ENCODE peak calls at places on chromosomes 4 and X, in seven cellular contexts. P is omental fat pad, W is foreskin fibroblast, R is B cell, O is Peyer's patch, F is astrocyte of the spinal cord, H is WTC11. K is an unnamed sample.

GRCh38 chr4:74874785-74875367 is 58.0 kb upstream of the PARM1 start:
- DNase-seq in W (peak), R (peak), O (no peak), F (peak), H (peak), P (no peak), K (peak)

GRCh38 chr4:40349561-40350198 is 14.5 kb downstream of the CHRNA9 start:
- DNase-seq in P (no peak), O (no peak), R (no peak), F (peak), W (no peak), H (no peak), K (no peak)

GRCh38 chr4:6943870-6944195 is 34.2 kb downstream of the TBC1D14 start:
- DNase-seq in F (no peak), P (no peak), H (no peak), O (no peak), R (no peak), W (no peak), K (no peak)

GRCh38 chr4:173698557-173699262 is 168.7 kb upstream of the HAND2 start:
- DNase-seq in P (no peak), W (peak), F (no peak), R (no peak), H (no peak), O (no peak), K (no peak)

GRCh38 chrX:70755850-70756249 is 152.7 kb downstream of the TEX11 start:
- DNase-seq in H (peak), W (no peak), F (no peak), O (no peak), R (no peak), P (no peak), K (no peak)

GRCh38 chrX:103398321-103398937 is 22.1 kb downstream of the BEX3 start:
- DNase-seq in R (no peak), W (peak), F (peak), O (no peak), H (no peak), P (no peak), K (no peak)

GRCh38 chr4:136056748-136057147 is 1475.5 kb downstream of the PCDH18 start:
- DNase-seq in O (no peak), F (no peak), R (no peak), H (no peak), W (no peak), P (no peak), K (no peak)

GRCh38 chr4:56134272-56134671 is 185.5 kb downstream of the CEP135 start:
- DNase-seq in H (no peak), R (no peak), F (peak), P (no peak), W (no peak), O (no peak), K (no peak)

GRCh38 chr4:120724656-120725055 is 197.9 kb downstream of the PRDM5 start:
- DNase-seq in W (no peak), R (no peak), O (no peak), H (no peak), P (no peak), F (no peak), K (no peak)

GRCh38 chrX:8848921-8849320 is 47.7 kb upstream of the FAM9A start:
- DNase-seq in P (no peak), O (no peak), R (no peak), F (no peak), W (no peak), H (no peak), K (no peak)

GRCh38 chr4:3299538-3300197 is 6.8 kb downstream of the RGS12 start:
- DNase-seq in P (no peak), W (no peak), F (no peak), R (no peak), O (no peak), H (no peak), K (no peak)

GRCh38 chr4:112099701-112100289 is 45.5 kb upstream of the FAM241A start:
- DNase-seq in R (peak), F (peak), H (no peak), P (no peak), W (peak), O (no peak), K (no peak)

GRCh38 chrX:134172588-134173259 is 64.3 kb upstream of the CCDC160 start:
- DNase-seq in R (peak), O (peak), P (no peak), F (peak), W (no peak), H (no peak), K (no peak)

GRCh38 chr4:44725861-44726820 is at the start of gene GNPDA2:
- DNase-seq in R (peak), F (peak), W (peak), P (peak), H (peak), O (peak), K (peak)
- TF ChIP-seq CTCF in R (no peak), F (peak), W (peak), P (no peak), H (no peak), O (no peak), K (no peak)

GRCh38 chr4:128009428-128009827 is 44.2 kb downstream of the ABHD18 start:
- DNase-seq in H (no peak), F (no peak), P (no peak), O (no peak), R (no peak), W (no peak), K (no peak)

GRCh38 chr4:128006592-128006991 is 41.4 kb downstream of the ABHD18 start:
- DNase-seq in F (peak), H (no peak), O (no peak), R (no peak), W (peak), P (no peak), K (no peak)
- TF ChIP-seq CTCF in F (no peak), H (no peak), O (no peak), R (no peak), W (no peak), P (no peak), K (no peak)

DNA sequence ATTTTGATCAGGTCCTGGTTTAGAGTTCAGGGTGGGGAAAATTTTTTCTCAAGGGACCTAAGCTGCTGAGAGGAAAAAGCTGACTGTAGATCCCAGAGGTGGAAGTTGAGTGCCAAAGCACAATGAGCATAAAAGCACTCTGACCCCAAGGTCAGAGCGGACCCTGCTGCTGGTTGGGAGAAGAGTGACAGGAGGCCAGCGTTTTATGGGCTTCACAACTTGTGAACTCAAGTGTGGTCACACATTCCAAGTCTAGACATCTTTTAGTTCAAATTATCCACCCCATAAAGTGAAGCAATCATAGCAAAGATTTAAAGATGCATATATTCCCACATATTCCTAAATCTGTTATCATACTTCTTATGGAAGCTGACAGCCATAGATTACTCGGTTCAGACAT is 220.3 kb downstream of the CHIC2 start:
- DNase-seq in W (no peak), P (no peak), F (no peak), H (no peak), R (no peak), O (no peak), K (peak)
- TF ChIP-seq CTCF in W (no peak), P (no peak), F (no peak), H (no peak), R (no peak), O (no peak), K (no peak)

DNA sequence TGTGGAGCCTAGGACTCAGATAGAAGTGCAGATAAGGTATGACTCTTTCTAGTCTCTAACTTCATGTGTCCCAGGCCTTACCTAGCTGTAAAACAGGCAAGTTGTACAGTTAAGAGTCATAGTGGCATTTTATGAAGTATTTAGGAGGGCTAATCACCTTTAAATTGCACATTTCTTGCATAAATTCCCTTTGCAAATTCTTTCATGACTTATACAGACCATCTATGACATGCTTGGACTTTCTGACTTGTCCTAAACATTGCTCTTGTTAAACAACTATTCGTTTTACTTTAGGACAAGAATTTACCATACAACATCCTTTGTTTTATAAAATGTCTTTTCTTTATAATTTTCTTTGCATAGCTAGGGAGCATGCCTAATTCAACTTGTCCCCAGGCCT is 7.8 kb upstream of the RRAGB start:
- DNase-seq in O (no peak), W (no peak), R (no peak), F (peak), P (no peak), H (no peak), K (no peak)
- TF ChIP-seq CTCF in O (no peak), W (no peak), R (no peak), F (no peak), P (no peak), H (no peak), K (no peak)

DNA sequence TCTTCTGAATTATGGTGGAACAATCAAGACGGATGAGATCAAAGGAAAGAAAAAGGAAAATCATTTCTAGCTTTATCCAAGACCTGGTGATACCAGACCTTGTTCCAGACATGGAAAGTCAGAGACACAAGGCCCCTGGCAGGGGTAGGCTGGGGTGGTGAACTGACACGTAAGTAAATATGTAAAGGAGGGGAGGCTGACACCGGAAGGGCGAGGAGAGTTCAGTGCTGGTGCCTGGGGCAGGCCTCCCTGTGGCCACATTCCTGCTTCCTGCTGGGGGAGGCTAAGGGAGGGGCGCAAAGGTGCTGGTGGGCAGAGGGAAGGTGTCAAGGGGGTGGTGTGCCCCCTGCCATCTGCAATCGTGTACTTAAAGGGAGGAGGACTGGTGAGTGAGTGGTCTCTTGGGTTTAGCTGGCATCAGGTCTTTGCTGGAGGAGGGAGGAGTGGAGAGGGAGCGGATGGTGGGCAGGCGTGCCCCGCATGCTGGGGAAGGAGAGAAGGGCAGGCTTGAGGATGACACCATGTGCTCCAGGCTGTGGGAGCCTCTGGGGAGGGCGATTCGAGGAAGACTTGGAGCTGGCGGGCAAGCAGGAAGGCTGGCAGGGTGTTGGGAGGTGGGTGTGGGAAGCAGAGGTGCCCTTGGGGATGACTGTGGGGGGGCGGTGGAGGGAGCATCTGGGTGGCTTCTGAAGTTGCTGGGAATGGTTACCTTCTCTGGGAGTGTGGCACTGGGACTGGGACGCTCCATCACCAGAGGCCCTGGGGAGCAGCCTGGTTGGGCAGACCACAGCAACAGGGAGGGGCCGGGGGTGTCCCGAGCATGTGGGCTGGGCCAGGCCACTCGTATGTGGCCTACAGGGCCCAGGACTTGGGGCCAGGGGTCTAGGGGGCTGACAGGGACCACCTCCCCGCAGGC is 30.6 kb upstream of the AFAP1 start:
- DNase-seq in F (no peak), H (no peak), W (no peak), P (no peak), R (no peak), O (peak), K (no peak)
- TF ChIP-seq CTCF in F (no peak), H (no peak), W (no peak), P (no peak), R (no peak), O (no peak), K (no peak)

DNA sequence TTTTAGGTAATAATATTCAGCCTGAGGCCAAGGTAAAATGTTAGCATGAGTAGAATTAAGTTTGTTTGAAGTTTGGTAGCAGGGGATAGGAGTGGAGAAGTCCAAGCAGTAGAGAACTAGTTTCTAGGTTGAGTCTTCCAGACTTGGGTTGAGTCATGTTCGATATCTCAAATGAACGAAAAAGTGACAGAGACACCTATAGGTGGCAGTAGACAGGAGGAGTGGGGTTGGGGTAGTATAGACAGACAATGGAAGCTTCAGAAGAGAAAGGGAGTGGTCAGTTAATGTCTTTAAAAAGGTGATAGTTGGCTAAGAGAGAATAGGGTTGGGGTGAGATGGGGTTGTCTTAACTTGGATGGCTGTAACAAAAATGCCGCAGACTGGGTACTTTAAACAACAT is 58.7 kb upstream of the EMCN start:
- DNase-seq in R (no peak), H (no peak), P (no peak), F (no peak), O (no peak), W (no peak), K (no peak)
- TF ChIP-seq CTCF in R (no peak), H (no peak), P (no peak), F (no peak), O (no peak), W (no peak), K (no peak)

DNA sequence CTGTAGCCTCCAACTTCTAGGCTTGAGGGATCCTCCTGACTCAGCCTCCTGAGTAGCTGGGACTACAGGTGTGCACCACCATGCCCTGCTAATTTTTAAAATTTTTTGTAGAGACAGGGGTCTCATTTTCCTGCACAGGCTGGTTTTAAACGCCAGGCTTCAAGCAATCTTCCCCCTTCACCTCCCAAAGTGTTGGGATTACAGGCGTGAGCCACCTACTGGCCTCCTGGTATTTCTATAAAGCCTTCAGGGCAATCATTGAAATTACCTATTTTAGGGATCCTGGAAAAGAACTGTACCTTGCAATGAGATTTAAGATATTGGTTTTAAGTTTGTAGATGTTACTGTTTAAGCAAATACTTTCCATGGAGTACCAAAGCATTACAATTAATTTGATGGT is 13.5 kb upstream of the PLS3 start:
- DNase-seq in P (no peak), H (no peak), F (no peak), O (no peak), W (no peak), R (no peak), K (no peak)
- TF ChIP-seq CTCF in P (no peak), H (no peak), F (peak), O (no peak), W (no peak), R (no peak), K (peak)

DNA sequence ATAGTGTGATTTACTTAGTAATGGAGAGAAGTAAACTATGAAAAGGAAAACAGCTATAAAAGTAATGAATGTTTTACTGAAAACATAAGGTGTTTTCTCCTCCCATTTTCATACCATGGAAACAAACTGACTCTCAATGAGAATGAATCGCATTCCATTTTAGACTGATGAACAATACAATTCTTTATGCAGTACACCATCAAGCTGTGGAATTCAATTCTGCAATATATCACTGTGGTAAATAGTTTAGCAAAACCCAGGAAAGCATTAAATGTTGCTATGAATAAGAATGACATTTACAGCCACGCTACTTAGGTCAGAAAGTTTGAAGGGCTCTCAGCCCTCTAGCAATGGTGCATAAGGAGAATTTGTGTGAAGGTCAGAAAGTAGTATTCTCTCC is 7.4 kb downstream of the DCAF8L2 start:
- DNase-seq in H (no peak), W (no peak), P (no peak), O (no peak), F (no peak), R (no peak), K (no peak)
- TF ChIP-seq CTCF in H (no peak), W (no peak), P (no peak), O (no peak), F (no peak), R (no peak), K (no peak)